ENCODE peak calls at places on chromosomes 12 and 14, in seven cellular contexts. M is breast epithelium, W is AG10803, G is NCI-H2081, P is GM04504, K is lower lobe of right lung, Z is GM19239. U is an unnamed sample.

GRCh38 chr14:96227428-96227827 is 22.8 kb downstream of the BDKRB2 start:
- DNase-seq in W (no peak), M (no peak), G (no peak), K (no peak), P (no peak), Z (no peak), U (no peak)

GRCh38 chr12:57219205-57219992 is 2.8 kb downstream of the NXPH4 start:
- DNase-seq in M (no peak), K (no peak), Z (no peak), W (no peak), P (no peak), G (no peak), U (no peak)

GRCh38 chr12:3034067-3034750 is 43.0 kb upstream of the TSPAN9 start:
- DNase-seq in K (no peak), P (peak), G (peak), W (peak), M (peak), Z (peak), U (no peak)

GRCh38 chr14:50083467-50084337 is 32.7 kb downstream of the VCPKMT start:
- DNase-seq in G (no peak), P (no peak), W (no peak), M (no peak), K (no peak), Z (no peak), U (no peak)

GRCh38 chr12:71183018-71183417 is 25.2 kb upstream of the TSPAN8 start:
- DNase-seq in G (no peak), P (no peak), K (no peak), M (no peak), W (no peak), Z (no peak), U (no peak)

GRCh38 chr14:61418749-61419148 is 97.4 kb downstream of the PRKCH start:
- DNase-seq in W (no peak), P (no peak), K (no peak), G (no peak), M (no peak), Z (no peak), U (no peak)

GRCh38 chr12:3101309-3102022 is 24.3 kb downstream of the TSPAN9 start:
- DNase-seq in W (peak), P (no peak), Z (no peak), K (no peak), M (no peak), G (no peak), U (no peak)

GRCh38 chr12:1842905-1843640 is 22.7 kb downstream of the LRTM2 start:
- DNase-seq in M (peak), K (peak), G (no peak), W (no peak), P (no peak), Z (no peak), U (no peak)

GRCh38 chr14:100332797-100333196 is 9.7 kb downstream of the SLC25A47 start:
- DNase-seq in K (peak), M (no peak), Z (peak), W (no peak), G (no peak), P (no peak), U (no peak)

GRCh38 chr12:57889541-57889989 is 43.0 kb upstream of the CTDSP2 start:
- DNase-seq in M (no peak), P (peak), K (no peak), G (peak), Z (no peak), W (peak), U (no peak)

GRCh38 chr14:23299558-23299957 is 3.1 kb downstream of the PPP1R3E start:
- DNase-seq in G (peak), M (no peak), W (peak), Z (no peak), K (no peak), P (no peak), U (no peak)

GRCh38 chr14:69637503-69638030 is 26.2 kb downstream of the SUSD6 start:
- DNase-seq in G (no peak), K (no peak), P (no peak), Z (no peak), W (no peak), M (no peak), U (no peak)

GRCh38 chr14:101010293-101010692 is 106.8 kb upstream of the RTL1 start:
- DNase-seq in Z (no peak), P (no peak), G (no peak), W (no peak), K (no peak), M (no peak), U (no peak)

GRCh38 chr12:113030875-113031525 is 25.5 kb upstream of the DTX1 start:
- DNase-seq in G (peak), W (peak), M (no peak), P (peak), K (no peak), Z (peak), U (no peak)

GRCh38 chr12:9094512-9095206 is 21.1 kb downstream of the A2M start:
- DNase-seq in G (no peak), Z (no peak), P (no peak), K (no peak), W (no peak), M (no peak), U (no peak)

GRCh38 chr14:49962616-49963015 is 69.7 kb downstream of the ARF6 start:
- DNase-seq in P (no peak), K (no peak), Z (no peak), M (no peak), G (no peak), W (no peak), U (no peak)

GRCh38 chr14:92609955-92610354 is 96.4 kb downstream of the RIN3 start:
- DNase-seq in P (no peak), W (no peak), Z (no peak), G (no peak), M (no peak), K (no peak), U (no peak)

GRCh38 chr12:132084681-132085635 is 59.2 kb downstream of the DDX51 start:
- DNase-seq in W (peak), G (no peak), M (no peak), K (peak), Z (peak), P (peak), U (no peak)

GRCh38 chr14:33781267-33781666 is 169.6 kb downstream of the EGLN3 start:
- DNase-seq in Z (no peak), K (no peak), P (no peak), W (peak), M (no peak), G (no peak), U (no peak)

GRCh38 chr12:6426882-6427671 is 17.7 kb upstream of the CD27 start:
- DNase-seq in G (no peak), Z (no peak), K (no peak), P (no peak), M (no peak), W (no peak), U (peak)

GRCh38 chr14:98177551-98177950 is 1094.4 kb downstream of the BCL11B start:
- DNase-seq in W (no peak), Z (no peak), M (no peak), K (no peak), P (no peak), G (no peak), U (no peak)

GRCh38 chr12:6343518-6343917 is 1.6 kb upstream of the TNFRSF1A start:
- DNase-seq in W (no peak), M (no peak), G (no peak), P (no peak), Z (no peak), K (no peak), U (no peak)

GRCh38 chr12:84996759-84997158 is 39.3 kb downstream of the TSPAN19 start:
- DNase-seq in G (no peak), M (no peak), Z (no peak), W (no peak), K (no peak), P (no peak), U (no peak)